ENCODE peak calls at places on chromosomes 2 and 18, in eight cellular contexts. N is GM12864; X is choroid plexus epithelial cell; E is brain microvascular endothelial cell; I is adrenal gland; C is CD8-positive, alpha-beta T cell; K is thoracic aorta; H is fibroblast of villous mesenchyme. R is an unnamed sample.

GRCh38 chr18:57301573-57302230 is 50.7 kb upstream of the ST8SIA3 start:
- DNase-seq in N (no peak), X (no peak), E (no peak), I (no peak), C (no peak), K (no peak), H (no peak), R (no peak)

GRCh38 chr2:7450188-7451156 is 533.3 kb downstream of the RNF144A start:
- DNase-seq in N (no peak), X (no peak), E (no peak), I (no peak), C (no peak), K (no peak), H (no peak), R (no peak)

GRCh38 chr2:44433841-44434240 is 72.1 kb downstream of the CAMKMT start:
- DNase-seq in N (no peak), X (no peak), E (no peak), I (no peak), C (no peak), K (no peak), H (peak), R (no peak)

GRCh38 chr18:47719096-47719780 is 211.2 kb downstream of the SMAD2 start:
- DNase-seq in N (no peak), X (no peak), E (no peak), I (no peak), C (no peak), K (no peak), H (no peak), R (no peak)

GRCh38 chr2:39996653-39997080 is 217.6 kb upstream of the THUMPD2 start:
- DNase-seq in N (no peak), X (peak), E (peak), I (no peak), C (no peak), K (no peak), H (peak), R (peak)

GRCh38 chr2:186569906-186570305 is 19.9 kb upstream of the ITGAV start:
- DNase-seq in N (no peak), X (peak), E (no peak), I (no peak), C (no peak), K (no peak), H (no peak), R (no peak)

GRCh38 chr18:59044855-59045254 is 94.8 kb upstream of the SEC11C start:
- DNase-seq in N (no peak), X (no peak), E (no peak), I (no peak), C (no peak), K (no peak), H (no peak), R (no peak)

GRCh38 chr2:113962692-113963480 is 73.0 kb downstream of the ACTR3 start:
- DNase-seq in N (no peak), X (peak), E (peak), I (no peak), C (no peak), K (no peak), H (peak), R (peak)

GRCh38 chr2:148244593-148245292 is 223.9 kb downstream of the MBD5 start:
- DNase-seq in N (no peak), X (peak), E (peak), I (no peak), C (no peak), K (no peak), H (peak), R (peak)
- H3K4me3 ChIP-seq in N (no peak), X (no peak), E (no peak), I (no peak), C (no peak), K (no peak), H (no peak), R (no peak)

GRCh38 chr2:25824718-25825117 is 53.6 kb downstream of the ASXL2 start:
- DNase-seq in N (no peak), X (no peak), E (no peak), I (no peak), C (no peak), K (no peak), H (no peak), R (no peak)
- H3K4me3 ChIP-seq in N (no peak), X (no peak), E (no peak), I (no peak), C (no peak), K (no peak), H (no peak), R (no peak)

DNA sequence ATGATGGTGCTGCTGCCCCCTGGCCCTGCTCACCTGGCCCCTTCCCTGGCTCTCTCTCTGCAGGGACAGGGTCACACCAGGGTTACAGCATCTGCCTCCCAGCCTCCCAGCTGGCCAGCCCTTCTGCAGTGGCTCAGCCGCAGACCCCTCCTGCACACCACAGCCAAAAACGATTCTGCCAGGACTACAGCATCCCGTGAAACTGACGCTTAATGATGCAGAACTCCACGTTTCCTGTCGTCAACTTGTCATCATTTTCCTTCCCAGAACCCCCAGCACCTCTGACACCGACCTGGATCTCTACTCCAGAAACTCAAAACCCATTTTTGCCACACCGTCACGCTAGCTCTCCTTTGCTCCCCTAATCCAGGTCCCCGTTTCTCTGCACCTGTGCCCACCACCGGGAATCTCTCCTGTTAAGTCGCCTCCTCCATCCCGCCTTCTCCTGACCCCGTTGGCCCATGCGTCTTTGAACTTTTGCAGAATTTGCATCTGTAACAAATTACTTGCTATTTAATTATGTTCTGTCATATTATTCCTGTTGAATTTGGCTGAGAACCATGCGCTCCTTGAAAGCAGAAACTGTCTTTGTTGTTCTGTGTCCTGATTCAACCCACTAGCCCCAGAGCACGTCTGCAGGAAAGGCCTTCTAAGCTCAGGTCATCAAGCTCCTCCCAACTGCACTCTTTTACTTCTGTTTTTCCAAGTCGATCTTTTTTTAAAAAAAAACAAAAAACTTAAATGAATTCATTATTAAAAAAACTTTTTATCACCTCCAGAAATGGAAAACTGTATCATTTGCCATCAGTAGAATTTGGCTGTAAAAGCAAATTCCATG is 173.2 kb upstream of the COPS8 start:
- DNase-seq in N (no peak), X (no peak), E (no peak), I (no peak), C (no peak), K (no peak), H (no peak), R (no peak)
- H3K4me3 ChIP-seq in N (no peak), X (no peak), E (no peak), I (no peak), C (no peak), K (no peak), H (no peak), R (no peak)

GRCh38 chr2:209946539-209946938 is 55.9 kb upstream of the RPE start:
- DNase-seq in N (no peak), X (peak), E (no peak), I (no peak), C (no peak), K (no peak), H (no peak), R (peak)

GRCh38 chr2:209940923-209941322 is 61.5 kb upstream of the RPE start:
- DNase-seq in N (no peak), X (no peak), E (no peak), I (no peak), C (no peak), K (no peak), H (no peak), R (no peak)

GRCh38 chr2:209942936-209943605 is 59.4 kb upstream of the RPE start:
- DNase-seq in N (no peak), X (peak), E (peak), I (no peak), C (no peak), K (no peak), H (no peak), R (no peak)

GRCh38 chr2:209938906-209939305 is 63.5 kb upstream of the RPE start:
- DNase-seq in N (no peak), X (no peak), E (no peak), I (no peak), C (no peak), K (no peak), H (no peak), R (no peak)

GRCh38 chr2:209943776-209944175 is 58.7 kb upstream of the RPE start:
- DNase-seq in N (no peak), X (no peak), E (no peak), I (no peak), C (no peak), K (no peak), H (no peak), R (no peak)
- H3K4me3 ChIP-seq in N (no peak), X (no peak), E (no peak), I (no peak), C (no peak), K (no peak), H (no peak), R (no peak)

DNA sequence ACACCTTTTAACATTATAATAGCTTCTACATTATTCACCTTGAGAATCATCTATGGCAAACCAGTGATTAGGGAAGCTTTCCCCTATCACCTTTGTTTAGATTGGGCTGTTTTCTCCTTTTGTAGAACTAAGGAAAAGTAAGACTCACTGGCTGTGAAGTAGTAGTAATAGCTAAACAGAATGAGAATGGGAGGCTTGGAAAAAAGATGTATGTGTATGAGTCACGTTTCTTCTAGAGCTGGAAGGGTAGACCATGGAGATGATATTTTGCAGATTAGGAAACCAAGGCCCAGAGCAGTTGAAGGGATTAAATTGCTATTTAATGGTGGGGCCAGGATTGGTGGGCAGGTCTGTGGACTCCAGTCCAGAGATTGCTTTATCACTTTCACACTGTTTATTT is 214.5 kb downstream of the MCFD2 start:
- DNase-seq in N (no peak), X (peak), E (no peak), I (no peak), C (no peak), K (no peak), H (peak), R (peak)
- H3K4me3 ChIP-seq in N (no peak), X (peak), E (peak), I (peak), C (no peak), K (peak), H (peak), R (peak)

GRCh38 chr2:127217470-127218325 is 2.4 kb downstream of the CYP27C1 start:
- DNase-seq in N (no peak), X (no peak), E (no peak), I (no peak), C (no peak), K (no peak), H (no peak), R (peak)

GRCh38 chr2:127220102-127220806 is at the start of gene CYP27C1:
- DNase-seq in N (no peak), X (peak), E (no peak), I (no peak), C (peak), K (no peak), H (no peak), R (peak)

GRCh38 chr2:127220807-127221527 is 868 bp upstream of the CYP27C1 start:
- DNase-seq in N (no peak), X (peak), E (no peak), I (no peak), C (no peak), K (no peak), H (no peak), R (peak)

GRCh38 chr2:127219716-127220090 is 396 bp downstream of the CYP27C1 start:
- DNase-seq in N (no peak), X (peak), E (no peak), I (no peak), C (no peak), K (no peak), H (no peak), R (peak)

DNA sequence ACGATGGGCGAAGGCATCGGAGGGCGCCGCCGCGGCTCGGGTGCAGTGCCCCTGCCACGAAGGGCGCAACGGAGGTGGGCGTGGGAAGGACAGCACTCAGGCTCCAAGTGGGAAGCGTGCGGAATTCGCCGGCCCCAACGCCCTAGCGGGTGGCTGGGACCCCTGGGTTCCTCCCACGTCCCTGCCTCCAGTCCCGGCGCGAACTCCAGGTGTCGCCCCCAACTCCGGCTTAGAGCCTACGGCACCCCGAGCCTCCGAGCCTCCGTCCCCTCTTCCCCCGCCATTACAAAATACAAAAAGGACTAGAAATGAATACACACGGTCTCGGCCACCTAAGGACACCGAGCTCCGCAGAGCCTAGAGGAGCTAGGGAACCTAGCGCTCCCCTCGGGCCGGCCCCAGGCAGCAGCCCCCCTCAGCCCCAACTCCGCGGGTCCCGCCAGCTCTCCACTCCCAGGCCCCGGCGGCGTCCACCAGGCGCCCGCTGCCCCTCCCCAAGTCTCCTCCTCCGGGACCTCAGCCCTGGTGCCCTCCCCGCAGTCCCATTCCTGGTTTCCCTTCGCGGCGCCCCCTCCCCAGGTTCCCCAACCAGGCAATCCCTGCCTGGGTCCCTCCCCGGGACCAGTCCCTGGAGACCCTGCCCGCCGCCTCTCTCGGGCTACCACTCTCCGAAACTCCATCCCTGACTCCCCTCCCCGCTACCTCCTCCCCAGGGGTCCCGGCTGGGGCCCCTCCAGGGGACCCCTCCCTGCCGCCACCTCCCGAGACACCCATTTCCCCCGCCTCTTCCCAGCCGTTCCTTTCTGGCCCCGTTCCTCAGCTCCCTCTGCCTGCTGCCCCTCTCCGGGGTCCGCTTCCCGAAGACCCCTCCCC is 1.0 kb downstream of the CYP27C1 start:
- DNase-seq in N (no peak), X (no peak), E (no peak), I (no peak), C (no peak), K (no peak), H (no peak), R (peak)
- H3K4me3 ChIP-seq in N (no peak), X (peak), E (peak), I (peak), C (no peak), K (peak), H (peak), R (no peak)

DNA sequence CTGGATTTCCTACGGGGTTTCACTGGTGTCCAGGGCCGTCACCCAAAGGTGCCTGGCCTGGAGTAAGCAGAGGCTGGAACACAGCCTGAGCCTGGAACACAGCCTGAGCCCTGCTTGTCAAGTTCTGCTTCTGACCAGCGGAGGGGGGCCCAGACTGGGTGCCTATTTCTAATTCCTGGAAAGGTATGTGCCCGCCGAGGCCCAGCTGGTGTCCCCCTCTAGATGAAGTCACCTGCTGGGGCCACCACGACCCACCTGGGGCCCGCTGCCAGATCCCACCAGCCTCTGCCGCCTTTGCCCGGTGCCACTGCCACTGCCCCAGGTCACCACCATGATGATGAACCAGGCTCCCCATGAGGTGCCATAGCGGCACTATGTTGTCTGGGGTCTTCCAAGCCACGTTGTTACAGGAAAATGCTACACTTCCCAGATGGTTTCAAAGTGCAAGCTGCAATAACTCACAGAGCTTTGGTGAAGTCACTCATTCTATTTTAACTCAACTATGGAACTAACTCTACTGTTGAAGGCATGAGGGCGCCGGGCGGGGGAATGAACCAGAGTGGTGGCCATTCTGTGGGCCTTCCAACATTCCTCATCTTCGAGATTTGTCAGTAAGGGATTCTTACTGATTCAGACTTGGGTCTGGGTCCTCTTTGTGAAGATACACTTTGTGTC is 40.9 kb upstream of the LAPTM4A start:
- DNase-seq in N (no peak), X (no peak), E (no peak), I (no peak), C (no peak), K (no peak), H (no peak), R (no peak)
- H3K4me3 ChIP-seq in N (no peak), X (no peak), E (no peak), I (no peak), C (no peak), K (no peak), H (no peak), R (peak)

GRCh38 chr2:10918661-10919414 is 7.1 kb downstream of the KCNF1 start:
- DNase-seq in N (no peak), X (no peak), E (no peak), I (no peak), C (no peak), K (no peak), H (peak), R (peak)

GRCh38 chr2:10920764-10921468 is 9.2 kb downstream of the KCNF1 start:
- DNase-seq in N (no peak), X (no peak), E (no peak), I (no peak), C (no peak), K (no peak), H (no peak), R (no peak)

GRCh38 chr2:10919776-10920606 is 8.3 kb downstream of the KCNF1 start:
- DNase-seq in N (no peak), X (no peak), E (no peak), I (no peak), C (no peak), K (no peak), H (no peak), R (no peak)

GRCh38 chr2:10917927-10918326 is 6.2 kb downstream of the KCNF1 start:
- DNase-seq in N (no peak), X (no peak), E (no peak), I (no peak), C (no peak), K (no peak), H (no peak), R (no peak)

DNA sequence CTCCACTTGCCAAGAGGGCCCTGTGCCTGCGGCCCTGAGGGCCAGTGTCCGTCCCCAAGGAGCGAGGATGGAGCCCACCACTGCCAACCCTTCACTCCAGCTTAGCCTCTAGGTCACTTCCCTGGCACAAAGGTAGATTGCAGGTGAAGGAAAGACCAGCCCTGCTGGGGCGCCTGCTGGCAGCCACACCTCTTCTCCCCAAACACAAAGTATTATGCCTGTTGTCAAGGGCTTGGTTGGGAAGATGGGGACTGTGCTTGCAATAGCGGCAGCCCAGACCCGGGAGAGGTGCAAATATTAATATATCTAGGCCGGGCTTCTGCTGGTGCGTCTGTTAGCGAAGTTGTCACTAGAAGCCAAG is 7.7 kb downstream of the KCNF1 start:
- DNase-seq in N (no peak), X (no peak), E (no peak), I (no peak), C (no peak), K (no peak), H (no peak), R (no peak)
- H3K4me3 ChIP-seq in N (no peak), X (no peak), E (no peak), I (no peak), C (no peak), K (no peak), H (no peak), R (no peak)